ENCODE peak calls at places on chromosome 7, in five cellular contexts. Q is DMS153, V is HCT116, R is AML-193, L is lung. P is an unnamed sample.

GRCh38 chr7:11185179-11185578 is 211.5 kb downstream of the PHF14 start:
- DNase-seq in L (no peak), V (no peak), Q (no peak), R (no peak), P (peak; percentile 21)

GRCh38 chr7:136136906-136137305 is 159.7 kb upstream of the MTPN start:
- DNase-seq in Q (no peak), V (no peak), R (no peak), L (no peak), P (no peak)

GRCh38 chr7:35777121-35777520 is 23.7 kb upstream of the SEPTIN7 start:
- DNase-seq in V (no peak), Q (no peak), L (no peak), R (no peak), P (no peak)

GRCh38 chr7:55546826-55547225 is 25.5 kb downstream of the VOPP1 start:
- DNase-seq in Q (peak; percentile 45), R (peak; percentile 63), V (peak; percentile 51), L (peak; percentile 55), P (peak; percentile 57)

GRCh38 chr7:112157072-112157471 is 49.1 kb downstream of the DOCK4 start:
- DNase-seq in Q (peak; percentile 17), L (no peak), R (no peak), V (no peak), P (peak; percentile 28)

GRCh38 chr7:101630591-101630990 is 1.5 kb upstream of the MYL10 start:
- DNase-seq in R (no peak), Q (no peak), L (no peak), V (no peak), P (peak; percentile 17)

GRCh38 chr7:67644149-67644548 is 647.5 kb downstream of the TYW1 start:
- DNase-seq in V (no peak), Q (no peak), L (no peak), R (no peak), P (no peak)

GRCh38 chr7:30164567-30164966 is 29.8 kb downstream of the MTURN start:
- DNase-seq in V (peak; percentile 33), L (no peak), Q (peak; percentile 74), R (peak; percentile 65), P (peak; percentile 54)

GRCh38 chr7:90726120-90726519 is 130.0 kb downstream of the CDK14 start:
- DNase-seq in R (no peak), V (no peak), L (no peak), Q (no peak), P (peak; percentile 25)

GRCh38 chr7:47509571-47509970 is 72.3 kb downstream of the TNS3 start:
- DNase-seq in Q (no peak), V (no peak), R (no peak), L (no peak), P (no peak)